ENCODE peak calls at places on chromosomes 5 and 9, in nine cellular contexts. Q is IMR-90, X is heart right ventricle, Y is upper lobe of right lung, A is left ventricle myocardium inferior, V is colonic mucosa, O is A673, L is suprapubic skin, J is SJSA1. B is an unnamed sample.

GRCh38 chr5:57642066-57642465 is 159.5 kb upstream of the ACTBL2 start:
- DNase-seq in Q (no peak), X (no peak), Y (no peak), A (no peak), V (no peak), O (no peak), L (no peak), J (no peak), B (no peak)

GRCh38 chr9:121888438-121888775 is 204.7 kb downstream of the TTLL11 start:
- DNase-seq in Q (peak; percentile 85), X (no peak), Y (no peak), A (no peak), V (no peak), O (peak; percentile 87), L (no peak), J (peak; percentile 50), B (no peak)

GRCh38 chr9:14321517-14322125 is 7.7 kb upstream of the NFIB start:
- DNase-seq in Q (no peak), X (no peak), Y (no peak), A (no peak), V (no peak), O (no peak), L (no peak), J (no peak), B (no peak)

GRCh38 chr5:80479713-80480112 is 8.2 kb upstream of the FAM151B start:
- DNase-seq in Q (no peak), X (no peak), Y (no peak), A (no peak), V (no peak), O (no peak), L (no peak), J (no peak), B (no peak)

GRCh38 chr5:133967715-133968056 is 739 bp downstream of the C5orf15 start:
- DNase-seq in Q (peak; percentile 59), X (no peak), Y (no peak), A (no peak), V (peak; percentile 35), O (peak; percentile 15), L (no peak), J (peak; percentile 59), B (peak; percentile 75)

GRCh38 chr5:118891252-118891651 is 97.1 kb downstream of the DTWD2 start:
- DNase-seq in Q (no peak), X (no peak), Y (no peak), A (no peak), V (no peak), O (peak; percentile 69), L (no peak), J (no peak), B (no peak)

GRCh38 chr5:514673-515072 is 9.6 kb downstream of the SLC9A3 start:
- DNase-seq in Q (no peak), X (no peak), Y (no peak), A (no peak), V (peak; percentile 43), O (no peak), L (no peak), J (no peak), B (peak; percentile 89)

GRCh38 chr9:88313364-88314220 is 74.7 kb upstream of the SPIN1 start:
- DNase-seq in Q (no peak), X (no peak), Y (no peak), A (no peak), V (no peak), O (no peak), L (no peak), J (no peak), B (no peak)

GRCh38 chr9:94656190-94656589 is 16.9 kb upstream of the FBP1 start:
- DNase-seq in Q (no peak), X (no peak), Y (no peak), A (no peak), V (no peak), O (no peak), L (no peak), J (no peak), B (no peak)

GRCh38 chr5:57166250-57166649 is 7.6 kb upstream of the GPBP1 start:
- DNase-seq in Q (no peak), X (no peak), Y (no peak), A (no peak), V (no peak), O (no peak), L (no peak), J (no peak), B (no peak)

GRCh38 chr9:37486616-37487544 is 1.1 kb downstream of the POLR1E start:
- DNase-seq in Q (peak; percentile 98), X (peak; percentile 69), Y (no peak), A (peak; percentile 43), V (no peak), O (peak; percentile 32), L (no peak), J (peak; percentile 45), B (peak; percentile 33)

GRCh38 chr9:95508242-95508967 is 8.4 kb downstream of the PTCH1 start:
- DNase-seq in Q (no peak), X (no peak), Y (peak; percentile 73), A (no peak), V (no peak), O (peak; percentile 42), L (no peak), J (no peak), B (no peak)

GRCh38 chr5:154086641-154087040 is 47.9 kb downstream of the MFAP3 start:
- DNase-seq in Q (no peak), X (no peak), Y (no peak), A (peak; percentile 45), V (no peak), O (no peak), L (no peak), J (no peak), B (no peak)

DNA sequence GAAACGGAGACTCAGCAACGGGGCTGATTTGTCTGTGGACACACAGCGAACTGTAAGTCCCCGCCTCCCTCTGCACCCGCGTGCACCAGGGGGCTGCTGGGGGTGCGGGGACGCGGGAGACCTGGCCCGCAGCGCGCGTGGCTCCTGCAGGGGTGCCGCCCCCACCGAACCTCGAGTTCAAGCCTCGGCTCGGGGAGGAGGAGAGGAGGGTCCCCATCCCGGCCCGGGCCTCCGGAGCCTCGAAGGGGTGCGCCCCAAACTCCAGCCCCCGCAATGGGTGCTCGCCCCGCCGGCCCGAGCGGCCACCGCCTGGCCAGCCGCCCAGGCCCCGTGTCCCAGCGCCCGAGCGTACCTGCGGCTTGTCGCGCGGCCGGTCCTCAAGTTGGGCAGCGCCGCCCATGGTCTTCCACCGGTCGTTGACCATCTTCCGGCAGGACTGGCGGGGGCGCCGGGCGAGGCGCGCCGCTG is 829 bp downstream of the FIBCD1 start:
- DNase-seq in Q (no peak), X (no peak), Y (no peak), A (no peak), V (no peak), O (no peak), L (no peak), J (no peak), B (no peak)
- H3K4me3 ChIP-seq in Q (peak overlapping the region; percentile 86), X (peak overlapping the region; percentile 53), Y (peak overlapping the region; percentile 28), A (peak overlapping the region; percentile 67), V (peak overlapping the region; percentile 63), O (peak overlapping the region; percentile 55), L (peak overlapping the region; percentile 56), J (peak overlapping the region; percentile 38), B (peak overlapping the region; percentile 45)

GRCh38 chr5:43036856-43037711 is 3.0 kb downstream of the ANXA2R start:
- DNase-seq in Q (peak; percentile 59), X (peak; percentile 34), Y (peak; percentile 64), A (no peak), V (no peak), O (no peak), L (no peak), J (no peak), B (peak; percentile 26)
- H3K27me3 ChIP-seq in Q (no peaks in the 10 kb centered on the region), X (peaks cover 85% of the 10 kb centered on the region), Y (peaks cover 28% of the 10 kb centered on the region), A (peaks cover 89% of the 10 kb centered on the region), V (no peaks in the 10 kb centered on the region), O (no peaks in the 10 kb centered on the region), L (peaks cover 72% of the 10 kb centered on the region), J (no peaks in the 10 kb centered on the region), B (peaks cover 10% of the 10 kb centered on the region)

DNA sequence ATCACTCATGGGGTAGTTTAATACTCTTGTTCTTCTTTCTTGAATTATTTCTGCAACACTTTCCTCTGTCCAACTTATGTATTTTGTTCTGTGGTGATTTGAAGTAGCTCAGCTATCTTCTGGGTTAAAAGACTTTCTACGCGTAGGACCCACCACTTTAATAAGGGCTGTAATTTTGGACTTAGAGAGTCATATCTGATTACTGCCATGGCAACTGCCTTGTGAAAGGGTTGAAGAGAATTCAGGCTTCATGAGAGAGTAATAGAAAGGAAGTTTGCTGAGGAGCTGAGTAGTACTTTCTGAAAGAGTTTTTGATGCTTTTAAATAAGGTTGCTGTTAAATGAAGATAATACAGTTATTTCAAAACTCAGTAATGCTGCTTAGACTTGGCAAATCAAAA is 89.5 kb downstream of the TLE4 start:
- DNase-seq in Q (no peak), X (no peak), Y (no peak), A (no peak), V (no peak), O (peak; percentile 22), L (no peak), J (no peak), B (no peak)
- H3K4me1 ChIP-seq in Q (peaks cover 8% of the 10 kb centered on the region), X (peaks cover 43% of the 10 kb centered on the region), Y (peaks cover 5% of the 10 kb centered on the region), A (peaks cover 39% of the 10 kb centered on the region), V (peaks cover 3% of the 10 kb centered on the region), O (peaks cover 44% of the 10 kb centered on the region), L (peaks cover 22% of the 10 kb centered on the region), J (peaks cover 35% of the 10 kb centered on the region), B (no peaks in the 10 kb centered on the region)

GRCh38 chr5:63961598-63962161 is 565 bp downstream of the HTR1A start:
- DNase-seq in Q (no peak), X (no peak), Y (peak; percentile 43), A (no peak), V (no peak), O (no peak), L (no peak), J (no peak), B (no peak)
- H3K4me3 ChIP-seq in Q (no peak overlapping the region), X (no peak overlapping the region), Y (no peak overlapping the region), A (no peak overlapping the region), V (no peak overlapping the region), O (no peak overlapping the region), L (no peak overlapping the region), J (no peak overlapping the region), B (no peak overlapping the region)

GRCh38 chr5:127290019-127290945 is at the start of gene MEGF10:
- DNase-seq in Q (peak; percentile 17), X (peak; percentile 21), Y (peak; percentile 62), A (no peak), V (peak; percentile 35), O (peak; percentile 69), L (no peak), J (peak; percentile 54), B (peak; percentile 32)
- H3K27me3 ChIP-seq in Q (peaks cover 27% of the 10 kb centered on the region), X (peaks cover 48% of the 10 kb centered on the region), Y (peaks cover 30% of the 10 kb centered on the region), A (peaks cover 76% of the 10 kb centered on the region), V (peaks cover 16% of the 10 kb centered on the region), O (peaks cover 41% of the 10 kb centered on the region), L (peaks cover 31% of the 10 kb centered on the region), J (peaks cover 46% of the 10 kb centered on the region), B (peaks cover 2% of the 10 kb centered on the region)

DNA sequence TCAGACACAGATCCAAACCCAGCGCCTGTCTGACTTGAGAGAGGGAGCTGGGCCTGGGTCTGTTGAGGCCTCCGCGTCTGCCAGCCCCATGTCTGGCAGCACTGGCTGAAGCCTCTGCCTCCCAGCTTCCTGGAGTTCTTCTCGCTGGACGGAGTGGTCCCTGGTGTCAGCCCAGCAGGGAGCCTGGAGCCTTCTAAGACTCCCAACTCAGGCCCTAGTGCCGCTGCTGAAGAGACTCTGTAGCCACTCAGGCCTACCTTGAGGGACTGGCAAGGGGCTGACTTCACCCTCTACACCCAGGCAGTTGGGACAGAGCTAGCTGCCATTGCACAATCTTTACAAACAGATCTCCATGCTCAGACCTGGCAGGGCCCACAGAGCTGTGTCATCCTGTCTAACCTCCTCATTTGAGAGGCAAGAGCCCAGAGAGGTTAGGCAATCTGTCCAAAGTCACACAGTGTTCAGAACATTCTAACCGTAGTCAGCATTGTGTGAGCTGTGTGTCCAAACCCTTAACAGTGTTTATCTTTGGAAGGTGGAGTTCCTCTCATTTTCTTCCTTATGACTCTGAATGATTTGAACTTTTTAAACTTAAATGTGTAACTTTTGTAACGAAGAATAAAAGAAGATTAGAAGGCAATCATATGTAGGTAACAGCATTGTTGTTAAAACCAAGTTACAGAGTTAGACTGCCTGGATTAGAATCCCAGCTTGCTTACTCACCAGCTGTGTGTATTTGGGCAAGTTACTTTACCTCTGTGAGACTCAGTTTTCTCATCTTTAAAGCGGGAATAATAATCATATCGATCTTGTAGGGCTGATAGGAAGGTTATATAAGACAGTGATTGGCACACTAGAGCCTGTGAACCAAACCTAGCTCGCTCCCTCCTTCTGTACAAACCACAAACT is 4.6 kb upstream of the DUSP1 start:
- DNase-seq in Q (peak; percentile 90), X (no peak), Y (peak; percentile 92), A (peak; percentile 60), V (peak; percentile 73), O (no peak), L (peak; percentile 97), J (no peak), B (peak; percentile 85)
- H3K4me1 ChIP-seq in Q (peaks cover 27% of the 10 kb centered on the region), X (peaks cover 32% of the 10 kb centered on the region), Y (peaks cover 67% of the 10 kb centered on the region), A (peaks cover 35% of the 10 kb centered on the region), V (peaks cover 24% of the 10 kb centered on the region), O (peaks cover 11% of the 10 kb centered on the region), L (peaks cover 72% of the 10 kb centered on the region), J (peaks cover 84% of the 10 kb centered on the region), B (peaks cover 13% of the 10 kb centered on the region)